ENCODE peak calls at places on chromosomes 13 and 19, in seven cellular contexts. F is PC-9, P is activated B cell treated with CpG ODN at 0.5 μM for 24 hours, G is GM20000, O is AG04450, T is left ventricle myocardium inferior, N is nephron progenitor cell. L is an unnamed sample.

GRCh38 chr19:46886546-46887239 is 25.9 kb downstream of the ARHGAP35 start:
- DNase-seq in F (no peak), P (no peak), G (no peak), O (no peak), T (no peak), N (no peak), L (no peak)

GRCh38 chr13:28375250-28375930 is 119.5 kb downstream of the FLT1 start:
- DNase-seq in F (no peak), P (no peak), G (no peak), O (no peak), T (no peak), N (no peak), L (no peak)

GRCh38 chr19:18332917-18333530 is 7.4 kb upstream of the PGPEP1 start:
- DNase-seq in F (no peak), P (no peak), G (no peak), O (no peak), T (no peak), N (no peak), L (no peak)

GRCh38 chr13:79194272-79194671 is 211.8 kb downstream of the RBM26 start:
- DNase-seq in F (no peak), P (no peak), G (peak; percentile 64), O (no peak), T (no peak), N (no peak), L (no peak)

GRCh38 chr13:98370261-98370660 is 193.2 kb upstream of the RNF113B start:
- DNase-seq in F (no peak), P (no peak), G (no peak), O (no peak), T (no peak), N (no peak), L (no peak)

GRCh38 chr13:105220063-105220462 is 1315.4 kb downstream of the EFNB2 start:
- DNase-seq in F (no peak), P (no peak), G (no peak), O (no peak), T (no peak), N (no peak), L (no peak)

GRCh38 chr19:48565090-48565489 is 13.1 kb downstream of the SULT2B1 start:
- DNase-seq in F (peak; percentile 85), P (no peak), G (no peak), O (no peak), T (no peak), N (no peak), L (no peak)

GRCh38 chr13:110387451-110388140 is 80.5 kb downstream of the COL4A2 start:
- DNase-seq in F (no peak), P (no peak), G (peak; percentile 59), O (no peak), T (peak; percentile 62), N (peak; percentile 33), L (no peak)

GRCh38 chr19:34712606-34713261 is 21.3 kb upstream of the ZNF181 start:
- DNase-seq in F (peak; percentile 58), P (no peak), G (peak; percentile 54), O (peak; percentile 66), T (no peak), N (peak; percentile 28), L (no peak)

GRCh38 chr19:40533508-40533907 is 43.2 kb upstream of the SHKBP1 start:
- DNase-seq in F (no peak), P (no peak), G (no peak), O (no peak), T (no peak), N (no peak), L (no peak)
- TF ChIP-seq CTCF in F (peak; percentile 23), P (no peak), G (no peak), O (peak; percentile 42), T (no peak), N (no peak), L (no peak)

GRCh38 chr13:52846567-52847321 is 1.7 kb downstream of the PCDH8 start:
- DNase-seq in F (no peak), P (no peak), G (peak; percentile 52), O (no peak), T (peak; percentile 55), N (peak; percentile 97), L (no peak)
- TF ChIP-seq CTCF in F (no peak), P (no peak), G (no peak), O (peak; percentile 13), T (peak; percentile 52), N (peak; percentile 43), L (peak; percentile 40)

GRCh38 chr19:4258181-4258580 is 11.3 kb downstream of the YJU2 start:
- DNase-seq in F (no peak), P (no peak), G (no peak), O (no peak), T (no peak), N (no peak), L (no peak)

GRCh38 chr19:4260605-4261191 is 13.8 kb downstream of the YJU2 start:
- DNase-seq in F (no peak), P (no peak), G (peak; percentile 2), O (no peak), T (no peak), N (no peak), L (no peak)

GRCh38 chr19:4257025-4257424 is 10.1 kb downstream of the YJU2 start:
- DNase-seq in F (no peak), P (no peak), G (no peak), O (no peak), T (no peak), N (no peak), L (no peak)

DNA sequence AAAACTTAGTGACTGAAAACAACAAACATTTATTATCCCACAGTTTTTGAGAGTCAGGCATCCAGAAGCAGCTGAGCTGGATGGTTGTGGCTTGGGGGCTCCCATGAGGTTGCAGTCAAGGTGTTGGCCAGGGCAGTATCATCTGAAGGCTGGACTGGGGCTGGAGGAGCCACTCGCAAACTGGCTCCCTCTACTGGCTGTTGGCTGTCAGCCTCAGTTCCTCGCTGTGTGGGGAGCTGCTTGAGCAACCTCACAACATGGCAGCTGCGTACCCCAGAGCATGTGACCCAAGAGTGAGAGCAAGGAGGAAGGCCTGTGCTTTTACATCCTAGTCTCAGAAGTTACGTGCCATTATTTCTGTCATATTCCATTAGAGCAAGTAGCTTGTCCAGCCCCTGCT is 9.7 kb downstream of the YJU2 start:
- DNase-seq in F (no peak), P (no peak), G (no peak), O (no peak), T (no peak), N (no peak), L (no peak)
- TF ChIP-seq CTCF in F (no peak), P (no peak), G (no peak), O (no peak), T (no peak), N (no peak), L (no peak)

DNA sequence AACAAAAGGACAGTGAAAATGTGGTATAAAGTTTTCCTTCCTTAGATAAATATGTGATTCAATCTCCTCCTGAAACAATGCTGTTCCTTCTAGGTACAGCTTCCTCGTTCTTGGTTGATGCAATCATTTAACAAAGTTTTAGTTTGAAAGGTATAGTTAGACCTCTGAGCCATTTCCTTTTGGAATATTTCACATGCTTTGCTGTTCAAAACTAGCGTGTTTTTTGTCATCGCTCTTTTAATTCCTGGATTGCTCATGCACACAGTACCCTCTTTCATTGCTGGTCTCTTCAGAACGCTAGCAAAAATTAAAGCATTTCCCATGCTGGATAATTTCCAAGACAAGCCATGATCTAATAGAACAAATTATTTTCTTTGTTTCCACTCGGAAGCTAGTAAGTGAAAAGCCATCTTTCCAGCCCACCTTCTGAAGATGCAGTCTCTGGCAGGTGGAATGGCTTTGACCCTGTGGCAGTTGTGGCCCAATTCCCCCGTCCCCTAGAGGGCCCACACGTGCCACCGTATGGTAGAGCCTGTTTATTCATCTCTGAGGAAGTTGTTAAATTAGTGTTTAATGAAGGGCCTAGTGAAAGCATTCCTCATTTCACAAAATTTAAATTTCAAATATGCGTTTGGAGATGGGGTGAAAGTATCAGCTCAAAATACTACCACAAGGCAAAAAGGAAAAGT is 1040.6 kb upstream of the SLC10A2 start:
- DNase-seq in F (peak; percentile 74), P (no peak), G (no peak), O (no peak), T (no peak), N (no peak), L (no peak)
- TF ChIP-seq CTCF in F (no peak), P (no peak), G (no peak), O (no peak), T (no peak), N (no peak), L (no peak)

DNA sequence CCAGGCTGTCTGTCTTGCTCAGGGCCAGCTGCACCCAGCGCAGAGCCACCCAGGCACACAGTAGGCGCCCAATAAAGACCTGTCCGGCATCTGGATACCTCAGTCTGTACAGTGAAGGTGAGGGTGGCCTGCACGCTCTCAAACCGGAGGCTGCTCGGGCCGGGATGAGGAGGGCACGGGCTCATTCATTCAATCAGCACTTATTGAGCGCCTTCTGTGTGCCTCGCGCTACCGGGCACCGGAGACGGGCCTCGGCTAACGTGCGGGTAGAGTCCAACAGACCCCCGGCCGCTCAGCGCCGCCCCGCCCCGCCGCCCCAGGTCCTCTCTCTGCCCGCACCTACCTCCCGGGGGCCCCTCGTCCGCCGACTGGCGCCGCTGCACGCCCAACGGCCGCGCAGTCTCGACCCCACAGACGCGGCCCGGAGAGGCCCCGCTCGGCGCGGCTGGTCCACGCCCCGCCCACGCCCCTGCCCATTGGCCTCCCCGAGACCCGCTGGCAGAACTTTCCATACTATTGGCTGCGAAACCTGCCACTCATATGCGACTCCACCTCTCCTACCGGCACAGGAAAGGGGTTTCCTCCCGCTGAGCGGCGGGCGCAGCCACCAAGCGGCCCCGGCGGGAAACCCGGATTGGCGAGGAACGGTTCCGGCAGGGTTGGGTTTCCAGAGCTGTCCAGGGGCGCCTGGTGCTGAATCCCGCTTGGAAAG is at the start of gene SLC39A3:
- DNase-seq in F (peak; percentile 85), P (peak; percentile 94), G (peak; percentile 100), O (peak; percentile 98), T (peak; percentile 97), N (peak; percentile 100), L (peak; percentile 99)
- TF ChIP-seq CTCF in F (no peak), P (no peak), G (no peak), O (peak; percentile 19), T (peak; percentile 49), N (no peak), L (no peak)

GRCh38 chr13:37602743-37603381 is 4.3 kb upstream of the POSTN start:
- DNase-seq in F (no peak), P (no peak), G (no peak), O (no peak), T (no peak), N (no peak), L (no peak)
- TF ChIP-seq CTCF in F (peak; percentile 74), P (no peak), G (no peak), O (peak; percentile 62), T (peak; percentile 75), N (peak; percentile 49), L (no peak)

DNA sequence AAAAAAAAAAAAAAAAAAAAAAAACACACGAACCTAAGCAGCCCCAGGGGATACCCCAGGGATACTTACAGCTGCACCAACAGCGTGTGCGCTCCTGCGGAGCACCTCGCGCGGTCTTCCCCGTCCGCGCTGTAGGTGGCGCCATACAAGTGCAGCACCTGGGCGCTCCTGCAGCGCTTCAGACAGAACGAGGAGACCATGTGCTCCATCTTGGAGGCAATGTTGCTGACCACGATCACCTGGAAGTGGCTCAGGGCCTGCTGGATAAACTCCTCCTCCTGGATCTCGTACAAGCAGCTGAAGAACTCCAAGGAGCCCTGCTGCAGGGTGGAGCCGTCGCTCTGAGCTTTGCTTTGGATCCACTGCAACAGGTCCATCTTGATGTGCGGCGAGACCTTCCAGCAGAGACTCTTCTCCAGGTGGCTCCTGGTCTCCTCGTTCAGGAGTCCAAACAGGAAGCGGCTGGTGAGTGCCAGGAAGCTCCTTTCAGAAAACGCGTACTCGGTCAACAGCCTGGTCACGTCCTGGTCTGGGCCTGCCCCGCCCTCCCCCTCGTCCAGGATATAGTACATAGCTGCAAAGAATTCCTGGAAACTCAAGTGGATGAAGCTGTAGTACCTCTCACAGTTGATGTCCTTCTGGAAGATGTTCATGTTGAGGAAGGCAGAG is 14.5 kb downstream of the NLRP12 start:
- DNase-seq in F (no peak), P (no peak), G (no peak), O (no peak), T (no peak), N (peak; percentile 41), L (no peak)
- TF ChIP-seq CTCF in F (no peak), P (no peak), G (no peak), O (peak; percentile 25), T (peak; percentile 20), N (peak; percentile 40), L (no peak)

L was measured in CD14-positive monocyte.